ENCODE peak calls at places on chromosomes 11 and 22, in five cellular contexts. X is suprapubic skin, R is transverse colon, Q is endothelial cell of umbilical vein, Z is HCT116. J is an unnamed sample. For H3K4me1, the result is how much of the 10 kb centered on the place peaks cover.

GRCh38 chr11:68315581-68315920 is 3.2 kb downstream of the LRP5 start:
- DNase-seq in Q (no peak), Z (no peak), X (no peak), R (peak), J (no peak)

GRCh38 chr11:61918251-61919112 is 1.1 kb upstream of the RAB3IL1 start:
- DNase-seq in X (peak), R (no peak), Q (no peak), Z (no peak), J (no peak)

GRCh38 chr11:126164781-126165180 is 46.7 kb downstream of the RPUSD4 start:
- DNase-seq in Z (no peak), X (no peak), R (no peak), Q (no peak), J (no peak)

GRCh38 chr22:24827305-24827704 is 21.3 kb downstream of the SGSM1 start:
- DNase-seq in R (peak), Q (no peak), X (no peak), Z (no peak), J (peak)

GRCh38 chr11:46363455-46363920 is 16.2 kb downstream of the DGKZ start:
- DNase-seq in R (no peak), Z (peak), X (no peak), Q (peak), J (peak)

GRCh38 chr11:120912504-120912903 is 111.4 kb upstream of the TBCEL start:
- DNase-seq in Q (peak), Z (peak), R (no peak), X (no peak), J (no peak)

GRCh38 chr22:42233879-42234278 is 36.6 kb downstream of the TCF20 start:
- DNase-seq in Z (no peak), Q (no peak), X (no peak), R (no peak), J (no peak)

GRCh38 chr11:69166186-69167115 is 10.7 kb downstream of the SMIM38 start:
- DNase-seq in R (no peak), Q (peak), X (no peak), Z (peak), J (peak)

GRCh38 chr11:47270331-47271271 is 668 bp downstream of the MADD start:
- DNase-seq in Q (peak), X (no peak), R (peak), Z (no peak), J (peak)

GRCh38 chr11:132717824-132718223 is 814.5 kb downstream of the OPCML start:
- DNase-seq in R (no peak), X (no peak), Q (no peak), Z (no peak), J (no peak)

GRCh38 chr11:60854847-60855725 is 664 bp downstream of the PTGDR2 start:
- DNase-seq in R (no peak), Q (no peak), Z (no peak), X (no peak), J (no peak)

GRCh38 chr11:119676461-119677020 is 52.5 kb downstream of the NECTIN1 start:
- DNase-seq in Q (peak), R (no peak), X (no peak), Z (no peak), J (no peak)

GRCh38 chr11:127919206-127920000 is 668.0 kb downstream of the ETS1 start:
- DNase-seq in Z (no peak), R (no peak), Q (peak), X (no peak), J (no peak)

GRCh38 chr22:49883294-49883640 is 29.6 kb downstream of the ZBED4 start:
- DNase-seq in R (no peak), Z (no peak), Q (no peak), X (no peak), J (no peak)

GRCh38 chr22:43882122-43882767 is 9.6 kb downstream of the PNPLA5 start:
- DNase-seq in X (no peak), Z (no peak), R (no peak), Q (no peak), J (no peak)

GRCh38 chr11:19929147-19929546 is 216.5 kb downstream of the NAV2 start:
- DNase-seq in R (no peak), Z (no peak), Q (no peak), X (no peak), J (no peak)

GRCh38 chr11:63814383-63814736 is 1.1 kb downstream of the SPINDOC start:
- DNase-seq in Z (no peak), R (no peak), Q (peak), X (no peak), J (no peak)

GRCh38 chr11:69394902-69395690 is 86.4 kb upstream of the LINC01488 start:
- DNase-seq in X (no peak), Z (no peak), R (no peak), Q (no peak), J (no peak)

GRCh38 chr11:47378011-47378835 is at the start of gene SPI1:
- DNase-seq in R (peak), Z (no peak), Q (no peak), X (peak), J (peak)

GRCh38 chr11:27420722-27421572 is 51.6 kb downstream of the LGR4 start:
- DNase-seq in R (no peak), Q (no peak), X (no peak), Z (no peak), J (no peak)

GRCh38 chr11:75585271-75585670 is 23.2 kb downstream of the SERPINH1 start:
- DNase-seq in Z (no peak), X (no peak), R (no peak), Q (no peak), J (no peak)

GRCh38 chr22:46259374-46259773 is 3.8 kb downstream of the PKDREJ start:
- DNase-seq in R (no peak), Z (no peak), Q (no peak), X (no peak), J (no peak)

GRCh38 chr11:69241075-69241740 is 52.7 kb upstream of the MYEOV start:
- DNase-seq in X (no peak), Q (no peak), Z (no peak), R (no peak), J (no peak)

GRCh38 chr11:73240190-73240781 is 22.2 kb downstream of the P2RY2 start:
- DNase-seq in Z (no peak), R (no peak), X (peak), Q (no peak), J (peak)

GRCh38 chr22:24875862-24876506 is 70.0 kb downstream of the SGSM1 start:
- DNase-seq in R (no peak), X (no peak), Q (peak), Z (no peak), J (no peak)

GRCh38 chr22:50731811-50732624 is 6.0 kb upstream of the ACR start:
- DNase-seq in Z (peak), X (peak), R (peak), Q (no peak), J (peak)

GRCh38 chr22:39997939-39998726 is 3.4 kb downstream of the FAM83F start:
- DNase-seq in X (no peak), Z (no peak), R (peak), Q (peak), J (no peak)

GRCh38 chr11:75946531-75947530 is 131.8 kb downstream of the UVRAG start:
- DNase-seq in X (no peak), Z (peak), Q (peak), R (no peak), J (no peak)

GRCh38 chr22:17980638-17981051 is 43.7 kb downstream of the MICAL3 start:
- DNase-seq in Q (peak), R (peak), Z (no peak), X (no peak), J (peak)

GRCh38 chr22:41768420-41768819 is 32.1 kb upstream of the CCDC134 start:
- DNase-seq in R (no peak), X (no peak), Z (no peak), Q (peak), J (no peak)

GRCh38 chr11:47989779-47990178 is 9.4 kb downstream of the PTPRJ start:
- DNase-seq in Q (no peak), Z (no peak), X (no peak), R (no peak), J (no peak)

GRCh38 chr11:120343429-120343828 is 7.2 kb downstream of the ARHGEF12 start:
- DNase-seq in X (no peak), Q (no peak), Z (no peak), R (no peak), J (no peak)

GRCh38 chr11:10592331-10592730 is 23.9 kb upstream of the LYVE1 start:
- DNase-seq in R (no peak), Q (peak), X (no peak), Z (peak), J (no peak)

GRCh38 chr11:81967242-81967641 is 766.4 kb downstream of the FAM181B start:
- DNase-seq in X (no peak), Z (no peak), Q (no peak), R (no peak), J (no peak)

GRCh38 chr22:43399338-43399979 is 12.4 kb upstream of the MPPED1 start:
- DNase-seq in Q (no peak), R (no peak), Z (no peak), X (no peak), J (peak)

GRCh38 chr22:46982635-46983034 is 220.2 kb downstream of the TBC1D22A start:
- DNase-seq in X (peak), Q (no peak), Z (no peak), R (no peak), J (no peak)

GRCh38 chr11:120139316-120140069 is 1.6 kb upstream of the TRIM29 start:
- DNase-seq in X (peak), Z (no peak), R (no peak), Q (no peak), J (no peak)

GRCh38 chr11:75592699-75593098 is 30.6 kb downstream of the SERPINH1 start:
- DNase-seq in Z (no peak), R (peak), X (no peak), Q (peak), J (no peak)

GRCh38 chr11:79189604-79190003 is 251.2 kb downstream of the TENM4 start:
- DNase-seq in Z (no peak), X (no peak), R (no peak), Q (no peak), J (peak)
- H3K4me1 ChIP-seq in Z (under half), X (under half), R (under half), Q (under half), J (under half)

GRCh38 chr22:20057596-20058268 is 22.3 kb upstream of the DGCR8 start:
- DNase-seq in X (no peak), Z (no peak), Q (no peak), R (no peak), J (no peak)
- TF ChIP-seq POLR2AphosphoS5 in X (no peak), Z (no peak), Q (no peak), R (no peak), J (no peak)

DNA sequence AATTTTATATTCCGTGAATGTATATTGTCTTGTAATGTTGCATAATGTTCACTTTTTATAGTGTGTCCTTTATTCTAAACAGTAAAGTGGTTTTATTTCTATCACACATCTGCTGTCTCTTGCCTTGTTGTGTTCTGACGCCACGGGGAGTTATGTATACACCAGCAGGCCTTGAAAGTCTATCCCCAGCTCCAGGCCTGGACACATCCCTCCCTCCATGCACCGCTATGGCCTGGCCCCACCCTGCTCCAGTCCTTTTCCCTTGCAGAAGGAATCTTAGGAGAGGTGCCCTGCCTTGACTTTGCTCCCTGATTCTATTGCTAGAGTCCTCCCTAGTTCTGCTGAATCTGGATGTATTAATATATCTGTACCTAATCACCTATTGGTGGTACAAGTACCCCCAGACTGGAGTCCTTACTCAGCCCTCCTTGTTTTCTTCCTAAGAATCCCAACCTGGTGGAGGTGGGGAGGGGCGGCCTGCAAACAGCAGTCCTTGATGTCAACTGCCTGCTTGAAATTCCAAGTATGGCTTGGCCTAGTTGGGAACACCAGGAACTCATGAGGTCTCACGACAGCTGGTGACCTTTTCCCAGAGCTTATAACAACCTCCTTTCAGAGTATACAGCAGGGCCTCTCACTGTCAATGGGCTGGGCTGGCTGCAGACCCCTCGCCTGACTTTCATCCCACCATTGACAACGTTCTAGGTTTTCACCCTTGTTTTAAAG is 61.6 kb downstream of the TIMP3 start:
- DNase-seq in R (no peak), Z (no peak), X (no peak), Q (no peak), J (no peak)
- TF ChIP-seq POLR2A in R (no peak), Z (no peak), X (no peak), Q (no peak), J (no peak)

DNA sequence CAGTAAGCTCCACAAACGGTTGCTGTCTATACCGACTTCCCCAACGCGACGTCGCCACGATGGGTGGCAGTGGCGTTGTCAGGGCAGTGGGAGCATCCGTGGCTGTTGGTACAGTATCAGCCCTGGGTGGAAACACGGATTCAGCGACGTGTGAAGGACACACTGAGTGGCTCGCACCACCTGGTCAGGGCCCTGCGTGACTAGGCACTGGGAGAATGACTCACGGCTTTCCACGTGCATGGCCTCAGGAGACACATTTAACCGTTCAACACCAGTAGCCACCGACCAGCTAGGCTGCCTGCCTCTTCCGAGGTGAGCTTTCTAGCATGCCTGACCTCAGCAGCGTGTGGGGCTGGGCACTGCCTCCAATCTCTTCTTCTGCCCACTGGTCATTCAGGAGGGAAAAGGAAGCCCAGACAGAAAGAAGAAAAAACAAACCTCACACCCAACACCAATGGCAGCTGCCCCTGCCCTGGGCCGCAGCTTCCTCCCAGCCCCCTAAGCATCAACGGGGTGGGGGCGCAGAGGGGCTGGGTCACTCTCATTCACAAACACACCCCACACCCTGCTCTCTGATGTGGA is 59.0 kb downstream of the MYH9 start:
- DNase-seq in X (no peak), R (peak), Z (no peak), Q (peak), J (peak)
- H3K4me1 ChIP-seq in X (half or more), R (half or more), Z (half or more), Q (half or more), J (half or more)

DNA sequence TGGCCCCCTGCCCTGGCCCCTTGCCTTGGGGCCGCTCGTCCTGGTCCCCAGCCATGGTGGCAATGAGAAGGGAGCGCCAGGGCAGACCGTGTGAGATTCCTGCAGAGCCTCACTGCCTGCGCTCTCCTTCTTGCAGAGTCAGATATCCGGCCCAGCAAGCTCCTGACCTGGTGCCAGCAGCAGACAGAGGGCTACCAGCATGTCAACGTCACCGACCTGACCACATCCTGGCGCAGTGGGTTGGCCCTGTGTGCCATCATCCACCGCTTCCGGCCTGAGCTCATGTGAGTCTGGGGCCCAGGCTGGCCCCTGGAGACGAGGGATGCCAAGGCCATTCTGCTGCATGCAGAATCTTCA is 114.1 kb downstream of the MICAL2 start:
- DNase-seq in Q (peak), R (peak), Z (no peak), X (peak), J (peak)
- TF ChIP-seq POLR2AphosphoS5 in Q (peak), R (no peak), Z (no peak), X (no peak), J (peak)